ENCODE peak calls at places on chromosomes 1 and 21, in four cellular contexts. F is ELR, U is NCI-H345, W is MM.1S. K is an unnamed sample.

GRCh38 chr1:7262611-7263010 is 477.4 kb downstream of the CAMTA1 start:
- DNase-seq in F (no peak), U (peak), W (no peak), K (no peak)

GRCh38 chr1:227396539-227397355 is 78.5 kb upstream of the CDC42BPA start:
- DNase-seq in F (no peak), U (no peak), W (no peak), K (no peak)

GRCh38 chr1:89907669-89908293 is 86.9 kb downstream of the LRRC8D start:
- DNase-seq in F (peak), U (no peak), W (no peak), K (no peak)

GRCh38 chr1:31261916-31262315 is 22.2 kb upstream of the NKAIN1 start:
- DNase-seq in F (no peak), U (no peak), W (no peak), K (no peak)

GRCh38 chr1:169044971-169045370 is 61.5 kb upstream of the ATP1B1 start:
- DNase-seq in F (no peak), U (no peak), W (no peak), K (no peak)

GRCh38 chr21:45962531-45963224 is 18.9 kb upstream of the COL6A1 start:
- DNase-seq in F (no peak), U (no peak), W (no peak), K (no peak)

GRCh38 chr1:18527921-18528320 is 47.2 kb downstream of the KLHDC7A start:
- DNase-seq in F (no peak), U (no peak), W (no peak), K (no peak)

GRCh38 chr1:9593492-9594465 is 5.1 kb downstream of the TMEM201 start:
- DNase-seq in F (peak), U (peak), W (no peak), K (no peak)

GRCh38 chr1:153217212-153217611 is at the start of gene PRR9:
- DNase-seq in F (peak), U (no peak), W (no peak), K (no peak)

GRCh38 chr1:56754713-56755505 is 64.3 kb downstream of the FYB2 start:
- DNase-seq in F (no peak), U (no peak), W (no peak), K (no peak)

GRCh38 chr1:227586733-227587132 is 23.4 kb downstream of the ZNF678 start:
- DNase-seq in F (no peak), U (no peak), W (no peak), K (no peak)

GRCh38 chr1:17665950-17666720 is 89.0 kb upstream of the ACTL8 start:
- DNase-seq in F (peak), U (peak), W (no peak), K (no peak)

GRCh38 chr1:192311281-192311680 is 5.5 kb upstream of the RGS21 start:
- DNase-seq in F (peak), U (peak), W (peak), K (no peak)

GRCh38 chr21:33939224-33939623 is 23.6 kb upstream of the ATP5PO start:
- DNase-seq in F (no peak), U (no peak), W (no peak), K (no peak)

GRCh38 chr1:207058878-207059867 is 6.1 kb downstream of the PFKFB2 start:
- DNase-seq in F (no peak), U (peak), W (peak), K (no peak)

GRCh38 chr21:39451332-39452206 is at the start of gene SH3BGR:
- DNase-seq in F (no peak), U (no peak), W (no peak), K (no peak)

GRCh38 chr1:150429805-150430204 is 57.4 kb upstream of the TARS2 start:
- DNase-seq in F (peak), U (peak), W (peak), K (no peak)

GRCh38 chr1:27301052-27301422 is 20.9 kb upstream of the TMEM222 start:
- DNase-seq in F (no peak), U (peak), W (no peak), K (no peak)

GRCh38 chr1:112263464-112263863 is 132.6 kb upstream of the CTTNBP2NL start:
- DNase-seq in F (peak), U (no peak), W (no peak), K (no peak)

K was measured in KG1.